ENCODE peak calls at places on chromosomes 12 and 14, in five cellular contexts. S is prostate gland, U is GM23338, M is HL-60, Q is HCT116. X is an unnamed sample.

GRCh38 chr12:39393890-39394289 is 49.0 kb downstream of the KIF21A start:
- DNase-seq in S (no peak), U (peak), M (no peak), Q (no peak), X (no peak)

GRCh38 chr14:50060871-50061663 is 55.3 kb downstream of the VCPKMT start:
- DNase-seq in S (peak), U (peak), M (peak), Q (no peak), X (no peak)

GRCh38 chr12:12506541-12506940 is 56.1 kb downstream of the DUSP16 start:
- DNase-seq in S (no peak), U (peak), M (no peak), Q (no peak), X (no peak)

GRCh38 chr12:56565510-56566101 is 44.0 kb downstream of the RBMS2 start:
- DNase-seq in S (no peak), U (peak), M (peak), Q (no peak), X (no peak)

GRCh38 chr12:92570056-92570753 is 132.6 kb upstream of the PLEKHG7 start:
- DNase-seq in S (peak), U (peak), M (no peak), Q (peak), X (peak)

GRCh38 chr12:101931498-101932326 is 54.3 kb downstream of the DRAM1 start:
- DNase-seq in S (no peak), U (no peak), M (no peak), Q (no peak), X (no peak)

GRCh38 chr12:3885179-3886094 is 12.2 kb upstream of the PARP11 start:
- DNase-seq in S (peak), U (peak), M (no peak), Q (peak), X (peak)

GRCh38 chr12:124457287-124458219 is 109.9 kb downstream of the NCOR2 start:
- DNase-seq in S (peak), U (no peak), M (peak), Q (no peak), X (no peak)

GRCh38 chr12:27869567-27869966 is 89.5 kb upstream of the MANSC4 start:
- DNase-seq in S (no peak), U (peak), M (no peak), Q (no peak), X (no peak)

GRCh38 chr12:69329669-69330428 is 18.3 kb upstream of the LYZ start:
- DNase-seq in S (no peak), U (no peak), M (peak), Q (no peak), X (no peak)

GRCh38 chr12:113136128-113136989 is 798 bp upstream of the RASAL1 start:
- DNase-seq in S (no peak), U (peak), M (peak), Q (peak), X (no peak)

GRCh38 chr12:124323771-124324530 is 29.1 kb downstream of the RFLNA start:
- DNase-seq in S (no peak), U (no peak), M (no peak), Q (no peak), X (no peak)

GRCh38 chr12:6038160-6038559 is 86.3 kb downstream of the VWF start:
- DNase-seq in S (no peak), U (peak), M (peak), Q (peak), X (peak)

GRCh38 chr12:45644521-45644920 is 85.0 kb upstream of the ARID2 start:
- DNase-seq in S (no peak), U (peak), M (no peak), Q (no peak), X (no peak)

GRCh38 chr12:6323340-6323994 is 13.0 kb downstream of the PLEKHG6 start:
- DNase-seq in S (no peak), U (peak), M (peak), Q (peak), X (peak)

GRCh38 chr12:102503871-102504270 is 23.5 kb upstream of the IGF1 start:
- DNase-seq in S (no peak), U (no peak), M (no peak), Q (no peak), X (no peak)

GRCh38 chr12:12510141-12510540 is 52.5 kb downstream of the DUSP16 start:
- DNase-seq in S (no peak), U (no peak), M (no peak), Q (no peak), X (peak)

GRCh38 chr12:130132831-130133635 is 29.2 kb upstream of the FZD10 start:
- DNase-seq in S (no peak), U (no peak), M (no peak), Q (no peak), X (no peak)

GRCh38 chr14:68814376-68815287 is 21.8 kb upstream of the ZFP36L1 start:
- DNase-seq in S (no peak), U (peak), M (no peak), Q (no peak), X (no peak)

GRCh38 chr12:25242981-25243764 is 7.6 kb downstream of the KRAS start:
- DNase-seq in S (no peak), U (no peak), M (no peak), Q (no peak), X (no peak)

GRCh38 chr14:84298738-84299137 is 1231.2 kb upstream of the FLRT2 start:
- DNase-seq in S (no peak), U (no peak), M (no peak), Q (no peak), X (no peak)

GRCh38 chr14:53227154-53227718 is 74.1 kb upstream of the DDHD1 start:
- DNase-seq in S (no peak), U (no peak), M (no peak), Q (no peak), X (no peak)

GRCh38 chr14:51441001-51441400 is 201.0 kb downstream of the TMX1 start:
- DNase-seq in S (no peak), U (no peak), M (no peak), Q (no peak), X (no peak)

DNA sequence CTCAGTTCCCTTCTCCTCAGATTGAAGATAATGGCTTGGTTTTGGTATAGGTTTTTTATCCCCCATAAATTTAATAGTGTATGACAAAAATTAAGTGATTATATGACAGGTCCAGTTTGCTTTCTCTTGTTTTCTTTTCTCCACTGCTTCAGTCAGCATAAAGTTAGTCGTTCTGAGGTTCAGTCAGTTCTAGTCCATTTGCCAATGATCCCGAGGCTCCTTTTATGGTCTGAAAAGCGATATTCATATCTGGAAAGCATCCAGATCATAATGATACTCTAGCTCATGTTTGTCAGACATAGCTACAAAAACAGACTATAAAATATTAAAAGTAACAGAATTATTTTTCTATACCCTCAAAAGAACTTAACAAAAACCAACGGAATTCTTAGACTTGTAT is 67.1 kb upstream of the SLC38A4 start:
- DNase-seq in S (no peak), U (no peak), M (no peak), Q (no peak), X (no peak)
- TF ChIP-seq CTCF in S (no peak), U (no peak), M (no peak), Q (no peak), X (no peak)

GRCh38 chr12:76083761-76084276 is 666 bp downstream of the NAP1L1 start:
- DNase-seq in S (peak), U (peak), M (no peak), Q (no peak), X (no peak)
- TF ChIP-seq POLR2AphosphoS5 in S (no peak), U (peak), M (no peak), Q (no peak), X (peak)

GRCh38 chr14:36315159-36315853 is 5.1 kb downstream of the MBIP start:
- DNase-seq in S (no peak), U (peak), M (no peak), Q (no peak), X (no peak)

GRCh38 chr14:36313206-36313605 is 7.2 kb downstream of the MBIP start:
- DNase-seq in S (no peak), U (peak), M (no peak), Q (no peak), X (no peak)

GRCh38 chr14:36317650-36318049 is 2.8 kb downstream of the MBIP start:
- DNase-seq in S (no peak), U (no peak), M (no peak), Q (no peak), X (no peak)

GRCh38 chr14:36316131-36316530 is 4.3 kb downstream of the MBIP start:
- DNase-seq in S (no peak), U (no peak), M (no peak), Q (no peak), X (no peak)

DNA sequence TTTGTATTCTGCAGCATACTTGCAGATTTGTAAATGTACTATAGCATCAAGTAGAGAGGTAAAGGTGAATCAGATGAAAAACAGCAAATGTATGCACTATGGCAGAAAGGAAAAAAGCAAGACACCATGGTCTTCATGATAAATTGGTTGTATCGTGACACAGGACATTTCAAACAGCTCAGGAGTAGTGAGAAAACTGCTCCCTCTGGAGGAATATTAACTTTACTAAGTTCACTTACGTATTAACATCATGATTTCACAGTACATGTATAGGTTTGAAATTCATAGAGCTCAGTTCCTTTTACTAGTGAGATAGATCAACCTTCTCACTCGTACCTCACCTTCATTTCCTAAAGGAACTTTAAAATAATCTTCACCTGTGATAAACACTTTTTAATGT is 6.5 kb downstream of the MBIP start:
- DNase-seq in S (no peak), U (peak), M (no peak), Q (no peak), X (no peak)
- TF ChIP-seq CTCF in S (no peak), U (peak), M (no peak), Q (peak), X (peak)

DNA sequence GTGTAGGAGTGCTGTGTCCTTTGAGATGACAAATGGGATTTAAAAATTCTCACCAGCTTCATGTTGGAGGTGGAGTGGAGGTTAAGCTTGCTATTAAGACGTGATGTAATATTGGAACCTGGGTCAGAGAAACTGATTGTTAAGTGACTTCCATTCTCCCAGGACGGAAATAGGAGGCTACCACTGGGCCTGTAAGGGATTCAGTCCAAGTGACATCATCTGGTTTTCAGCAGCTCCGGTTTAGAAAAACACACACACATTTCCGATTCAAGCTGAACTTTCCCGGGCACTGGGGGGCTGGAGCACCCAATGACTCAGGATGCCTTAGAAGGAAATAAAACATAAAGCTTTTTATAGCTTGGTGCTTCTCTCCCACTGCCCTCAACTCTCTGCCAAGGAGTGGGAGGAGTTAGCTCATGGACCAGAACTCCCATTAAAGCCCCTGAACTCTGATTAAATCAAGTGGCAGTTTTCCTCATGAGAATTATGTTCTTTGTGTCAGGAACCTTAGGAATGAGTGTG is 12.4 kb downstream of the CALM1 start:
- DNase-seq in S (peak), U (no peak), M (no peak), Q (no peak), X (no peak)
- TF ChIP-seq POLR2AphosphoS5 in S (peak), U (no peak), M (no peak), Q (no peak), X (no peak)

GRCh38 chr12:51923506-51924365 is 16.4 kb downstream of the ACVRL1 start:
- DNase-seq in S (no peak), U (peak), M (no peak), Q (no peak), X (peak)
- TF ChIP-seq CTCF in S (peak), U (peak), M (peak), Q (peak), X (peak)

DNA sequence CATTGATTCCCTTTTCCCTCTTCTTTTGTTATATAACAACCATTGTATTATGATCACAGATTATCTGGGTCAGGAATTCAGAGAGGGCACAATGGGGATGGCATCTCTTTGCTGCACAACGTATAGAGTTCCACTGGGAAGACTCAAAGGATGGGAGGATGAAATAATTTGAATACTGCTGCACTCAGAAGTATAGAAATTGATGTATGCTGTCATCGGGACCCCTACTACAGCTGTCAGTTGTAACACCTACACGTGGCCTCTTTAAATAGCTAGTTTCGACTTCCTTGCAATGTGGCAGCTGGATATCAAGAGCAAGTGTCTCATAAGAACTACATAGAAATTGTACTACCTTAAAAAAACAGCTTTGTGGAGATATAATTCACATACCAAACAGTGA is 408.1 kb downstream of the PDZRN4 start:
- DNase-seq in S (no peak), U (no peak), M (no peak), Q (no peak), X (no peak)
- TF ChIP-seq POLR2AphosphoS5 in S (no peak), U (no peak), M (no peak), Q (no peak), X (no peak)

DNA sequence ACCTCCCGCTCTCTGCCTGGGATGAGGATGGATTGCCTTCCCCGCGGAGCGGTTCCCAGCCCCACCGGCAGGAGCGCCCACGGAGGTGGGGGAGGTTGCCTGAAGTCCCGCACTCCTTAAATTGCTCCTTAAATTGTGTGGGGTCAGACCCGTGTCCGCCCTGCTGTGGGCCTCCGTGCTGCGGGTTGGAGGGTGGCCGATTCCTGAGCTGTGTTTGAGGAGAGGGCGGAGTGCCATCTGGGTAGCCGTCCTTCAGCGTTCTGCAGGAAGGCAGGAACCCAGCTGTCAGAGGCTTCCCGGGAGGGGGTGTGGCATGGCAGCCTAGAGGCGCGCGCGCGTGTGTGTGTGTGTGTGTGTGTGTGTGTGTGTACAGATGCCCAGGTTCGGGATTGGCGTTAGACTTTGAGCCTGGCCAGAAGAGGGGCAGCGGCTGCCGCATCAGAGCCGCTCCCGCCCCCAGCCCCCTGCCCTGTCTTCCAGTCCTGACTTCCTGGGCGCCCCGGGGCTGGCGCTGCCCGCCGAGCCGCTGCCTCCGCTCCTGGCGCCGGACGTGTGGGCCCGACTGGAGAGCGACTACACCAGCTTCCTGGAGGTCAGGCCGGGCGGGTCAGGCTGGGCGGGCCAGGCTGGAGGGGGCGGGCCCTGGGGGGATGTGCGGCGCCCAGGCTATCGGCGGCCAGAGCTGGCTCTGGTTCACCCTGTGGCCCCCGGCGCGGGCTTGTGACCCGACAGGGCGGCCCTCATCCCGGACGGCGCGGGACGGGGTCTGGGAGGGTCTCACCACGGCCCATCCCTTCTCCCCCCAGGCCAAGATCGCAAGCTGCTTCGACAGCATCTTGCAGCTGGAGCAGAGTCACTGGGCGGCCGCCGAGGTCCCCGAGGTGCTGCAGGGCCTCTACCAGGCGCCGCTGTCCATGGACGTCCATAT is 9.2 kb downstream of the EXOC3L4 start:
- DNase-seq in S (peak), U (peak), M (no peak), Q (no peak), X (no peak)
- TF ChIP-seq CTCF in S (peak), U (no peak), M (no peak), Q (no peak), X (no peak)

DNA sequence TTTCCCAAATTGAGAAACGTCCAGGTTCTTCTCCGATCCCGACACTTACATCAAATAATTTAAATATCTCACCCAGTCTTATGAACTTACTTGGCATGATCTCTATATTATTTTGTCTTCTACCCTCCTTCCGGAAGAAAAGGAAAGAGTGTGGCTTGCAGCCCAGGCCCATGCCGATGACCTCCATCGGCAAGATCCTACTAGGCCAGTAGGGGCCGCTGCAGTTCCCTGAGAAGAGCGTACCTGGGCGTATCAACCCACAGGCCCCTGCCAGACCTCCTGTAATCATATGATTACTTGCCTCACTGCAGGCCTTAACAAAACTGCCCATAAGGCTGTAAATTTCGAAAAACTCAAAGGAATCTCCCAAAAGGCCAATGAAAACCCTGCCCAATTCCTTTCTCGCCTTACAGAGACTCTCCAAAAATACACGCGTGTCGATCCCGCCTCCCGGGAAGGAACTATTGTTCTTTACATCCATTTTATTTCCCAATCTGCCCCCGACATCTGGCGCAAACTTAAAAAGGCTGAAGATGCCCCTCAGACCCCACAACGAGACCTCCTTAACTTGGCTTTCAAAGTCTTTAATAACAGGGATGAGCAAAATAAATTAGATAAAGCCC is 69.6 kb downstream of the MOK start:
- DNase-seq in S (peak), U (peak), M (peak), Q (peak), X (peak)
- TF ChIP-seq POLR2AphosphoS5 in S (peak), U (no peak), M (no peak), Q (no peak), X (no peak)

GRCh38 chr12:127496255-127496654 is 770.7 kb upstream of the TMEM132C start:
- DNase-seq in S (no peak), U (peak), M (no peak), Q (no peak), X (no peak)
- TF ChIP-seq CTCF in S (no peak), U (peak), M (no peak), Q (no peak), X (no peak)

X was measured in Panc1.